ENCODE peak calls at places on chromosomes 2 and 18, in six cellular contexts. One of them, this sample, is unnamed.

GRCh38 chr2:60553992-60554648 is 666 bp upstream of the BCL11A start:
- DNase-seq in right cardiac atrium: peak
- DNase-seq in SK-N-MC: no peak
- DNase-seq in CD8-positive, alpha-beta memory T cell: no peak
- DNase-seq in Panc1: no peak
- DNase-seq in heart right ventricle: no peak
- DNase-seq in this sample: no peak

GRCh38 chr2:100706249-100706648 is 113.7 kb upstream of the NPAS2 start:
- DNase-seq in right cardiac atrium: no peak
- DNase-seq in SK-N-MC: no peak
- DNase-seq in CD8-positive, alpha-beta memory T cell: no peak
- DNase-seq in Panc1: no peak
- DNase-seq in heart right ventricle: no peak
- DNase-seq in this sample: no peak

GRCh38 chr2:120316071-120316470 is 29.9 kb upstream of the INHBB start:
- DNase-seq in right cardiac atrium: no peak
- DNase-seq in SK-N-MC: no peak
- DNase-seq in CD8-positive, alpha-beta memory T cell: no peak
- DNase-seq in Panc1: no peak
- DNase-seq in heart right ventricle: no peak
- DNase-seq in this sample: no peak

GRCh38 chr2:138223321-138223720 is 259.0 kb downstream of the HNMT start:
- DNase-seq in right cardiac atrium: no peak
- DNase-seq in SK-N-MC: no peak
- DNase-seq in CD8-positive, alpha-beta memory T cell: no peak
- DNase-seq in Panc1: peak
- DNase-seq in heart right ventricle: no peak
- DNase-seq in this sample: no peak

GRCh38 chr2:30611572-30611971 is 164.5 kb downstream of the LCLAT1 start:
- DNase-seq in right cardiac atrium: no peak
- DNase-seq in SK-N-MC: no peak
- DNase-seq in CD8-positive, alpha-beta memory T cell: no peak
- DNase-seq in Panc1: no peak
- DNase-seq in heart right ventricle: peak
- DNase-seq in this sample: no peak

GRCh38 chr2:9764153-9764778 is 79.0 kb upstream of the TAF1B start:
- DNase-seq in right cardiac atrium: no peak
- DNase-seq in SK-N-MC: no peak
- DNase-seq in CD8-positive, alpha-beta memory T cell: no peak
- DNase-seq in Panc1: no peak
- DNase-seq in heart right ventricle: no peak
- DNase-seq in this sample: no peak

GRCh38 chr2:233252227-233252626 is 754 bp downstream of the ATG16L1 start:
- DNase-seq in right cardiac atrium: no peak
- DNase-seq in SK-N-MC: no peak
- DNase-seq in CD8-positive, alpha-beta memory T cell: no peak
- DNase-seq in Panc1: no peak
- DNase-seq in heart right ventricle: no peak
- DNase-seq in this sample: no peak

GRCh38 chr2:212979799-212980198 is 171.6 kb downstream of the IKZF2 start:
- DNase-seq in right cardiac atrium: no peak
- DNase-seq in SK-N-MC: no peak
- DNase-seq in CD8-positive, alpha-beta memory T cell: no peak
- DNase-seq in Panc1: no peak
- DNase-seq in heart right ventricle: no peak
- DNase-seq in this sample: no peak

GRCh38 chr2:113178069-113178468 is 4.3 kb downstream of the PSD4 start:
- DNase-seq in right cardiac atrium: no peak
- DNase-seq in SK-N-MC: no peak
- DNase-seq in CD8-positive, alpha-beta memory T cell: no peak
- DNase-seq in Panc1: no peak
- DNase-seq in heart right ventricle: no peak
- DNase-seq in this sample: no peak

GRCh38 chr18:7064346-7064745 is 53.3 kb downstream of the LAMA1 start:
- DNase-seq in right cardiac atrium: no peak
- DNase-seq in SK-N-MC: no peak
- DNase-seq in CD8-positive, alpha-beta memory T cell: no peak
- DNase-seq in Panc1: no peak
- DNase-seq in heart right ventricle: no peak
- DNase-seq in this sample: no peak

GRCh38 chr2:239984431-239985194 is 40.5 kb downstream of the NDUFA10 start:
- DNase-seq in right cardiac atrium: no peak
- DNase-seq in SK-N-MC: no peak
- DNase-seq in CD8-positive, alpha-beta memory T cell: no peak
- DNase-seq in Panc1: no peak
- DNase-seq in heart right ventricle: no peak
- DNase-seq in this sample: no peak

GRCh38 chr2:233638836-233639235 is 2.6 kb downstream of the UGT1A10 start:
- DNase-seq in right cardiac atrium: no peak
- DNase-seq in SK-N-MC: no peak
- DNase-seq in CD8-positive, alpha-beta memory T cell: no peak
- DNase-seq in Panc1: no peak
- DNase-seq in heart right ventricle: no peak
- DNase-seq in this sample: no peak

GRCh38 chr2:85801871-85802270 is 48.1 kb downstream of the ATOH8 start:
- DNase-seq in right cardiac atrium: no peak
- DNase-seq in SK-N-MC: no peak
- DNase-seq in CD8-positive, alpha-beta memory T cell: no peak
- DNase-seq in Panc1: no peak
- DNase-seq in heart right ventricle: no peak
- DNase-seq in this sample: no peak

GRCh38 chr2:112615051-112615450 is 30.6 kb downstream of the CHCHD5 start:
- DNase-seq in right cardiac atrium: no peak
- DNase-seq in SK-N-MC: no peak
- DNase-seq in CD8-positive, alpha-beta memory T cell: no peak
- DNase-seq in Panc1: no peak
- DNase-seq in heart right ventricle: no peak
- DNase-seq in this sample: no peak

GRCh38 chr18:59787998-59788875 is 91.0 kb upstream of the CCBE1 start:
- DNase-seq in right cardiac atrium: no peak
- DNase-seq in SK-N-MC: no peak
- DNase-seq in CD8-positive, alpha-beta memory T cell: no peak
- DNase-seq in Panc1: no peak
- DNase-seq in heart right ventricle: no peak
- DNase-seq in this sample: peak

GRCh38 chr18:79334496-79335233 is 61.1 kb upstream of the NFATC1 start:
- DNase-seq in right cardiac atrium: no peak
- DNase-seq in SK-N-MC: no peak
- DNase-seq in CD8-positive, alpha-beta memory T cell: no peak
- DNase-seq in Panc1: no peak
- DNase-seq in heart right ventricle: no peak
- DNase-seq in this sample: no peak

GRCh38 chr18:13730486-13730885 is 4.0 kb downstream of the RNMT start:
- DNase-seq in right cardiac atrium: no peak
- DNase-seq in SK-N-MC: no peak
- DNase-seq in CD8-positive, alpha-beta memory T cell: no peak
- DNase-seq in Panc1: no peak
- DNase-seq in heart right ventricle: no peak
- DNase-seq in this sample: no peak

GRCh38 chr2:191347881-191348280 is 102.7 kb downstream of the MYO1B start:
- DNase-seq in right cardiac atrium: no peak
- DNase-seq in SK-N-MC: no peak
- DNase-seq in CD8-positive, alpha-beta memory T cell: no peak
- DNase-seq in Panc1: no peak
- DNase-seq in heart right ventricle: no peak
- DNase-seq in this sample: no peak

GRCh38 chr18:28176933-28177827 is at the start of gene CDH2:
- DNase-seq in right cardiac atrium: peak
- DNase-seq in SK-N-MC: no peak
- DNase-seq in CD8-positive, alpha-beta memory T cell: no peak
- DNase-seq in Panc1: no peak
- DNase-seq in heart right ventricle: peak
- DNase-seq in this sample: peak

GRCh38 chr2:214706986-214707385 is 102.5 kb downstream of the BARD1 start:
- DNase-seq in right cardiac atrium: no peak
- DNase-seq in SK-N-MC: no peak
- DNase-seq in CD8-positive, alpha-beta memory T cell: no peak
- DNase-seq in Panc1: no peak
- DNase-seq in heart right ventricle: no peak
- DNase-seq in this sample: no peak

GRCh38 chr18:23092121-23092520 is 43.2 kb upstream of the CABLES1 start:
- DNase-seq in right cardiac atrium: no peak
- DNase-seq in SK-N-MC: no peak
- DNase-seq in CD8-positive, alpha-beta memory T cell: no peak
- DNase-seq in Panc1: no peak
- DNase-seq in heart right ventricle: no peak
- DNase-seq in this sample: no peak

GRCh38 chr18:7758764-7759163 is 191.6 kb downstream of the PTPRM start:
- DNase-seq in right cardiac atrium: no peak
- DNase-seq in SK-N-MC: no peak
- DNase-seq in CD8-positive, alpha-beta memory T cell: no peak
- DNase-seq in Panc1: no peak
- DNase-seq in heart right ventricle: no peak
- DNase-seq in this sample: no peak

GRCh38 chr2:70616168-70616694 is 62.6 kb upstream of the TGFA start:
- DNase-seq in right cardiac atrium: no peak
- DNase-seq in SK-N-MC: no peak
- DNase-seq in CD8-positive, alpha-beta memory T cell: no peak
- DNase-seq in Panc1: no peak
- DNase-seq in heart right ventricle: no peak
- DNase-seq in this sample: no peak

GRCh38 chr2:98458207-98458606 is 13.5 kb downstream of the INPP4A start:
- DNase-seq in right cardiac atrium: no peak
- DNase-seq in SK-N-MC: no peak
- DNase-seq in CD8-positive, alpha-beta memory T cell: peak
- DNase-seq in Panc1: no peak
- DNase-seq in heart right ventricle: no peak
- DNase-seq in this sample: no peak

GRCh38 chr2:121868652-121869051 is 113.2 kb downstream of the TSN start:
- DNase-seq in right cardiac atrium: no peak
- DNase-seq in SK-N-MC: no peak
- DNase-seq in CD8-positive, alpha-beta memory T cell: no peak
- DNase-seq in Panc1: no peak
- DNase-seq in heart right ventricle: no peak
- DNase-seq in this sample: no peak

GRCh38 chr18:43970656-43971055 is 693.4 kb upstream of the SYT4 start:
- DNase-seq in right cardiac atrium: no peak
- DNase-seq in SK-N-MC: no peak
- DNase-seq in CD8-positive, alpha-beta memory T cell: no peak
- DNase-seq in Panc1: no peak
- DNase-seq in heart right ventricle: no peak
- DNase-seq in this sample: no peak

GRCh38 chr2:172693529-172694185 is 42.0 kb upstream of the RAPGEF4 start:
- DNase-seq in right cardiac atrium: no peak
- DNase-seq in SK-N-MC: no peak
- DNase-seq in CD8-positive, alpha-beta memory T cell: no peak
- DNase-seq in Panc1: no peak
- DNase-seq in heart right ventricle: no peak
- DNase-seq in this sample: peak

GRCh38 chr18:57898506-57899124 is 95.5 kb upstream of the ATP8B1 start:
- DNase-seq in right cardiac atrium: no peak
- DNase-seq in SK-N-MC: no peak
- DNase-seq in CD8-positive, alpha-beta memory T cell: no peak
- DNase-seq in Panc1: no peak
- DNase-seq in heart right ventricle: no peak
- DNase-seq in this sample: peak

GRCh38 chr2:170360546-170361358 is 182.8 kb downstream of the MYO3B start:
- DNase-seq in right cardiac atrium: no peak
- DNase-seq in SK-N-MC: no peak
- DNase-seq in CD8-positive, alpha-beta memory T cell: no peak
- DNase-seq in Panc1: no peak
- DNase-seq in heart right ventricle: no peak
- DNase-seq in this sample: no peak

GRCh38 chr18:23422751-23423418 is 30.2 kb upstream of the RIOK3 start:
- DNase-seq in right cardiac atrium: peak
- DNase-seq in SK-N-MC: no peak
- DNase-seq in CD8-positive, alpha-beta memory T cell: no peak
- DNase-seq in Panc1: no peak
- DNase-seq in heart right ventricle: no peak
- DNase-seq in this sample: peak

GRCh38 chr2:143530753-143531152 is 401.5 kb downstream of the ARHGAP15 start:
- DNase-seq in right cardiac atrium: no peak
- DNase-seq in SK-N-MC: no peak
- DNase-seq in CD8-positive, alpha-beta memory T cell: no peak
- DNase-seq in Panc1: no peak
- DNase-seq in heart right ventricle: no peak
- DNase-seq in this sample: peak

GRCh38 chr2:219041252-219041651 is at the start of gene CFAP65:
- DNase-seq in right cardiac atrium: no peak
- DNase-seq in SK-N-MC: no peak
- DNase-seq in CD8-positive, alpha-beta memory T cell: peak
- DNase-seq in Panc1: peak
- DNase-seq in heart right ventricle: no peak
- DNase-seq in this sample: no peak
- H3K4me3 ChIP-seq in right cardiac atrium: peak
- H3K4me3 ChIP-seq in SK-N-MC: peak
- H3K4me3 ChIP-seq in CD8-positive, alpha-beta memory T cell: no peak
- H3K4me3 ChIP-seq in Panc1: peak
- H3K4me3 ChIP-seq in heart right ventricle: peak
- H3K4me3 ChIP-seq in this sample: peak

GRCh38 chr2:190023860-190024259 is 38.7 kb downstream of the MSTN start:
- DNase-seq in right cardiac atrium: no peak
- DNase-seq in SK-N-MC: peak
- DNase-seq in CD8-positive, alpha-beta memory T cell: peak
- DNase-seq in Panc1: peak
- DNase-seq in heart right ventricle: no peak
- DNase-seq in this sample: peak
- H3K4me3 ChIP-seq in right cardiac atrium: no peak
- H3K4me3 ChIP-seq in SK-N-MC: no peak
- H3K4me3 ChIP-seq in CD8-positive, alpha-beta memory T cell: no peak
- H3K4me3 ChIP-seq in Panc1: no peak
- H3K4me3 ChIP-seq in heart right ventricle: no peak
- H3K4me3 ChIP-seq in this sample: no peak

DNA sequence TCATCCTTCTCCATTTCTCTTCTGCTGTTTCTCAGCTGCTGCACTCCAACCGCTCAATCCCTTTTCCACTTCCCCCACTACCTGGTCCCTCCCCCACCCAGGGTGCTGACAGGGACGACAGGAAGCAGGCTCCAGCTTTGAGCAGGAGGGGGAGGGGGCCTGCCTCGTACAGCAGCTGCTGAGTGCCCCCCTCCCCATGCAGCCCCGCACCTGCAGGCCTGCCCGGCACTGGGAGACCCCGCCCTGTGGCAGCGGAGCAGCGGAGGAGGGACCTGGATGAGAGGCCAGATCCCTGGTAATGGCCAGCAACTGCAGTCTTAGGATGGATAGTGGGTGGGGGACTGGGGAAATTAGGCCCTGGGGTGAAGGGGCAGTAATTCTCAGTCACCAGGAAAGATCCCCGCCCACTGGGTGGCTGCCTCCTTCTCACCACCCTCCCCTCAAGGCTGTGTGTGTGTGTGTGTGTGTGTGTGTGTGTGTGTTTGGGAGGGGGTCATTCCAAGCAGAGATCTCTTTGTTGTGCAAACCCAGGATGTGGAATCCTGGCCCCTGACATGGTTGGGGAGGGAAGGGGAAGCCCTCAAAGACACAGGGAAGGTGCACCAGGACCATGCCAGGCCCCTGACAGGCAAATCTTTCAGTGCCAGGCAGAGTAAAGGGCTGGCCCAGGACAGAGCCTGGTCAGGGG is 6.8 kb upstream of the CRYBA2 start:
- DNase-seq in right cardiac atrium: no peak
- DNase-seq in SK-N-MC: no peak
- DNase-seq in CD8-positive, alpha-beta memory T cell: no peak
- DNase-seq in Panc1: no peak
- DNase-seq in heart right ventricle: no peak
- DNase-seq in this sample: no peak
- H3K4me3 ChIP-seq in right cardiac atrium: no peak
- H3K4me3 ChIP-seq in SK-N-MC: no peak
- H3K4me3 ChIP-seq in CD8-positive, alpha-beta memory T cell: no peak
- H3K4me3 ChIP-seq in Panc1: no peak
- H3K4me3 ChIP-seq in heart right ventricle: no peak
- H3K4me3 ChIP-seq in this sample: no peak

GRCh38 chr2:139925903-139926302 is 1145.7 kb upstream of the NXPH2 start:
- DNase-seq in right cardiac atrium: no peak
- DNase-seq in SK-N-MC: no peak
- DNase-seq in CD8-positive, alpha-beta memory T cell: no peak
- DNase-seq in Panc1: no peak
- DNase-seq in heart right ventricle: no peak
- DNase-seq in this sample: no peak

GRCh38 chr2:139924070-139924469 is 1143.9 kb upstream of the NXPH2 start:
- DNase-seq in right cardiac atrium: no peak
- DNase-seq in SK-N-MC: no peak
- DNase-seq in CD8-positive, alpha-beta memory T cell: no peak
- DNase-seq in Panc1: no peak
- DNase-seq in heart right ventricle: no peak
- DNase-seq in this sample: no peak
- H3K4me3 ChIP-seq in right cardiac atrium: no peak
- H3K4me3 ChIP-seq in SK-N-MC: no peak
- H3K4me3 ChIP-seq in CD8-positive, alpha-beta memory T cell: no peak
- H3K4me3 ChIP-seq in Panc1: no peak
- H3K4me3 ChIP-seq in heart right ventricle: no peak
- H3K4me3 ChIP-seq in this sample: no peak

This sample was measured in HFF-Myc.